ENCODE peak calls at places on chromosomes 3 and 15, in seven cellular contexts. A is GM13977; P is stimulated activated CD4-positive, alpha-beta T cell treated with anti-CD3 and anti-CD28 coated beads, Interleukin-1b, Interleukin-23, amount 100 ng/mL, for 1 hour; L is gastrocnemius medialis; C is AG08396; O is Kasumi-1; H is non-pigmented ciliary epithelial cell. E is an unnamed sample.
A peak's percentile ranks its signal among the peaks of the same experiment; 100 is the strongest.

GRCh38 chr3:29453278-29453961 is 172.5 kb downstream of the RBMS3 start:
- DNase-seq in P (no peak), H (no peak), O (no peak), A (no peak), C (no peak), L (peak; percentile 32), E (no peak)

GRCh38 chr3:194255252-194256039 is 95.7 kb downstream of the CPN2 start:
- DNase-seq in A (no peak), C (no peak), O (peak; percentile 100), H (no peak), P (peak; percentile 27), L (peak; percentile 41), E (no peak)

GRCh38 chr3:105678017-105678416 is 190.8 kb downstream of the CBLB start:
- DNase-seq in A (no peak), C (no peak), L (no peak), H (no peak), O (no peak), P (no peak), E (no peak)

GRCh38 chr15:23532019-23532418 is 33.5 kb upstream of the MKRN3 start:
- DNase-seq in A (no peak), H (no peak), O (no peak), L (no peak), C (no peak), P (no peak), E (no peak)

GRCh38 chr3:46927718-46928073 is 48.8 kb downstream of the CCDC12 start:
- DNase-seq in L (no peak), P (no peak), C (no peak), O (no peak), A (no peak), H (no peak), E (no peak)

GRCh38 chr15:62404194-62404985 is 239.3 kb upstream of the C2CD4B start:
- DNase-seq in O (no peak), C (no peak), H (no peak), L (no peak), A (no peak), P (no peak), E (no peak)

GRCh38 chr3:128448491-128448890 is 18.2 kb downstream of the DNAJB8 start:
- DNase-seq in O (no peak), L (no peak), H (no peak), P (no peak), C (no peak), A (no peak), E (no peak)

GRCh38 chr15:68380456-68380855 is 51.5 kb downstream of the ITGA11 start:
- DNase-seq in A (no peak), H (no peak), L (no peak), C (no peak), P (no peak), O (no peak), E (no peak)

GRCh38 chr3:127428344-127429001 is 140.6 kb upstream of the PRR20G start:
- DNase-seq in C (no peak), O (no peak), H (no peak), P (no peak), L (no peak), A (no peak), E (no peak)